ENCODE peak calls at places on chromosomes 12 and 14, in seven cellular contexts. D is uterus, Y is stomach, V is osteoblast, K is nephron progenitor cell, X is heart right ventricle, H is mesendoderm. M is an unnamed sample.

GRCh38 chr14:54650331-54651017 is 83.5 kb downstream of the SAMD4A start:
- DNase-seq in K (no peak), V (peak), Y (no peak), D (peak), X (no peak), H (peak), M (peak)

GRCh38 chr12:54421175-54421872 is 2.3 kb upstream of the ITGA5 start:
- DNase-seq in H (no peak), V (peak), Y (no peak), X (peak), K (no peak), D (peak), M (no peak)

GRCh38 chr12:131862994-131863710 is 31.3 kb upstream of the ULK1 start:
- DNase-seq in X (no peak), Y (no peak), D (no peak), H (no peak), V (peak), K (no peak), M (no peak)

GRCh38 chr12:19757317-19757877 is 318.1 kb downstream of the AEBP2 start:
- DNase-seq in H (peak), K (no peak), X (no peak), V (peak), Y (no peak), D (no peak), M (no peak)

GRCh38 chr14:104871145-104871655 is 6.1 kb downstream of the CEP170B start:
- DNase-seq in Y (no peak), X (no peak), K (no peak), H (no peak), D (no peak), V (peak), M (peak)

GRCh38 chr12:102061096-102061555 is 665 bp downstream of the WASHC3 start:
- DNase-seq in K (no peak), H (no peak), D (no peak), X (no peak), V (no peak), Y (no peak), M (no peak)

GRCh38 chr12:47870175-47870781 is 34.5 kb downstream of the VDR start:
- DNase-seq in H (peak), Y (peak), D (no peak), V (peak), K (peak), X (peak), M (peak)

GRCh38 chr12:32549675-32550079 is 129.4 kb upstream of the DNM1L start:
- DNase-seq in Y (no peak), X (no peak), V (peak), H (peak), K (no peak), D (no peak), M (no peak)

GRCh38 chr12:68364893-68365725 is 32.9 kb upstream of the MDM1 start:
- DNase-seq in Y (peak), V (peak), K (peak), H (peak), D (peak), X (peak), M (peak)

GRCh38 chr14:77584809-77585208 is 31.6 kb downstream of the SPTLC2 start:
- DNase-seq in D (no peak), X (no peak), H (no peak), K (no peak), V (no peak), Y (no peak), M (no peak)

GRCh38 chr14:68172664-68173063 is 353.1 kb downstream of the RAD51B start:
- DNase-seq in K (no peak), H (no peak), D (no peak), V (no peak), Y (no peak), X (no peak), M (no peak)

GRCh38 chr12:10717410-10717809 is 5.7 kb downstream of the YBX3 start:
- DNase-seq in H (peak), X (no peak), V (no peak), Y (no peak), K (peak), D (no peak), M (no peak)

GRCh38 chr12:124681779-124682391 is 114.5 kb upstream of the NCOR2 start:
- DNase-seq in H (peak), V (peak), Y (no peak), X (peak), K (no peak), D (peak), M (no peak)

GRCh38 chr12:106145539-106146447 is 7.0 kb upstream of the NUAK1 start:
- DNase-seq in V (no peak), H (peak), X (peak), Y (peak), D (no peak), K (no peak), M (peak)

GRCh38 chr12:55728185-55728931 is 451 bp downstream of the CD63 start:
- DNase-seq in V (no peak), Y (peak), X (peak), K (peak), D (peak), H (peak), M (peak)

GRCh38 chr14:51431033-51431709 is 191.1 kb downstream of the TMX1 start:
- DNase-seq in K (no peak), H (no peak), D (no peak), Y (no peak), V (no peak), X (no peak), M (no peak)

GRCh38 chr12:79409562-79409961 is 281.2 kb downstream of the PAWR start:
- DNase-seq in Y (no peak), D (peak), V (no peak), X (no peak), K (no peak), H (peak), M (no peak)

GRCh38 chr12:101781834-101782543 is 42.7 kb upstream of the SYCP3 start:
- DNase-seq in X (no peak), K (no peak), V (no peak), D (no peak), Y (no peak), H (no peak), M (no peak)

GRCh38 chr12:104793280-104793679 is 164.8 kb downstream of the SLC41A2 start:
- DNase-seq in X (no peak), H (no peak), Y (no peak), K (no peak), V (peak), D (no peak), M (no peak)

GRCh38 chr12:96409734-96410133 is 9.5 kb upstream of the CDK17 start:
- DNase-seq in V (no peak), Y (no peak), H (no peak), K (no peak), D (no peak), X (no peak), M (no peak)

GRCh38 chr12:115473257-115473956 is 789.4 kb upstream of the TBX3 start:
- DNase-seq in X (no peak), Y (peak), V (no peak), H (no peak), D (no peak), K (no peak), M (no peak)

GRCh38 chr14:50704454-50705010 is 36.4 kb upstream of the SAV1 start:
- DNase-seq in X (no peak), D (no peak), H (no peak), V (no peak), Y (no peak), K (no peak), M (no peak)

GRCh38 chr12:128387811-128388422 is 120.9 kb downstream of the TMEM132C start:
- DNase-seq in H (peak), D (peak), V (no peak), X (peak), K (peak), Y (peak), M (peak)

GRCh38 chr14:101591121-101591520 is 29.8 kb downstream of the DIO3 start:
- DNase-seq in H (no peak), D (no peak), X (no peak), Y (peak), V (peak), K (no peak), M (no peak)

GRCh38 chr14:66225337-66225736 is 260.8 kb upstream of the CCDC196 start:
- DNase-seq in H (no peak), D (no peak), V (no peak), Y (no peak), K (no peak), X (no peak), M (no peak)

GRCh38 chr12:109440851-109441490 is 36.1 kb downstream of the KCTD10 start:
- DNase-seq in K (no peak), D (no peak), X (no peak), V (no peak), Y (no peak), H (peak), M (no peak)

GRCh38 chr14:45135181-45135580 is 549 bp upstream of the FANCM start:
- DNase-seq in Y (no peak), K (no peak), V (no peak), D (no peak), X (no peak), H (peak), M (no peak)

GRCh38 chr14:34018564-34019244 is 67.8 kb upstream of the EGLN3 start:
- DNase-seq in V (no peak), D (peak), X (peak), K (no peak), Y (no peak), H (no peak), M (no peak)

GRCh38 chr12:85390281-85390680 is 110.3 kb downstream of the ALX1 start:
- DNase-seq in Y (no peak), K (no peak), H (no peak), D (no peak), X (no peak), V (no peak), M (no peak)

GRCh38 chr12:42603246-42603645 is 13.7 kb upstream of the PRICKLE1 start:
- DNase-seq in Y (no peak), V (no peak), H (peak), D (no peak), K (no peak), X (no peak), M (no peak)

GRCh38 chr14:88242426-88242825 is 80.6 kb downstream of the KCNK10 start:
- DNase-seq in X (no peak), V (no peak), D (no peak), H (no peak), K (no peak), Y (no peak), M (no peak)

GRCh38 chr14:23512156-23512555 is 39.4 kb downstream of the ZFHX2 start:
- DNase-seq in Y (no peak), X (no peak), V (peak), D (no peak), H (no peak), K (no peak), M (no peak)

GRCh38 chr14:69719501-69719951 is 47.4 kb upstream of the SRSF5 start:
- DNase-seq in Y (no peak), V (peak), H (no peak), D (peak), K (peak), X (no peak), M (no peak)